ENCODE peak calls at places on chromosomes 5 and 9, in eight cellular contexts. M, E, T, W, O, V, J and F are unnamed samples.

GRCh38 chr9:1018121-1018520 is 32.0 kb upstream of the DMRT2 start:
- DNase-seq in O (peak; percentile 63), W (peak; percentile 65), E (no peak), M (no peak), T (no peak), J (no peak), V (no peak), F (no peak)

GRCh38 chr5:156678484-156678883 is 171.6 kb upstream of the PPP1R2B start:
- DNase-seq in O (peak; percentile 52), E (no peak), M (no peak), W (no peak), T (no peak), V (no peak), J (peak; percentile 25), F (no peak)

GRCh38 chr5:175795959-175796358 is 75.4 kb upstream of the CPLX2 start:
- DNase-seq in T (no peak), V (no peak), M (no peak), E (no peak), J (no peak), W (no peak), O (no peak), F (no peak)

GRCh38 chr5:97071101-97071500 is 71.3 kb downstream of the LIX1 start:
- DNase-seq in E (peak; percentile 29), M (no peak), O (peak; percentile 70), T (peak; percentile 42), V (peak; percentile 98), W (no peak), J (no peak), F (no peak)

GRCh38 chr9:130921483-130921806 is 17.6 kb downstream of the FIBCD1 start:
- DNase-seq in W (no peak), V (no peak), T (no peak), M (no peak), O (no peak), E (no peak), J (no peak), F (no peak)

GRCh38 chr9:33130501-33130900 is 36.6 kb downstream of the B4GALT1 start:
- DNase-seq in M (no peak), J (no peak), T (no peak), W (no peak), O (peak; percentile 38), E (no peak), V (peak; percentile 62), F (no peak)

GRCh38 chr5:146426853-146427618 is 20.1 kb upstream of the TCERG1 start:
- DNase-seq in W (peak; percentile 60), M (no peak), E (no peak), J (no peak), T (no peak), O (peak; percentile 79), V (peak; percentile 61), F (no peak)

GRCh38 chr9:78860806-78861475 is 564.0 kb downstream of the PSAT1 start:
- DNase-seq in O (peak; percentile 71), W (no peak), M (no peak), T (peak; percentile 90), J (no peak), V (peak; percentile 67), E (no peak), F (no peak)

GRCh38 chr9:81410201-81410600 is 279.1 kb downstream of the TLE1 start:
- DNase-seq in M (no peak), J (no peak), E (no peak), T (peak; percentile 27), V (peak; percentile 67), W (no peak), O (peak; percentile 90), F (no peak)

DNA sequence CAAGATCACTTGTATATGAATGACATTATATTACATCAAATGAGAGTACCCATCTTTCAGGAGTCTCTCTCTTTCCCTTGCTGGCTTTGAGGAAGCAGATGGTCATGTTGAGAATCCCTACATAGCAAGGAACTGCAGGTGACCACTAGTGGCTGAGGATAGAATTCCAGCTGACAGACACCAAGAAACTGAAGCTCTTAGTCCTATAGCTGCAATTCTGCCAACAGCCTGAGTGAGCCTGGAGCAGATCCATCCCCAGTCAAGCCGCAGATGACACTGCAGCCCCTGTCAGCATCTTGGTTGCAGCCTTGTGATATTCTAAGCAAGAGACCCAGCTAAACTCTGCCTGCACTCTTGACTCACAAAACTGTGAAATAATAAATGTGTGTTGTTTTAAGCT is 531.5 kb downstream of the CSNK1G3 start:
- DNase-seq in E (no peak), W (no peak), T (no peak), M (no peak), J (no peak), V (no peak), O (peak; percentile 37), F (no peak)
- TF ChIP-seq CTCF in E (no peak), W (no peak), T (no peak), M (peak; percentile 33), J (no peak), V (no peak), O (peak; percentile 43), F (peak; percentile 22)

DNA sequence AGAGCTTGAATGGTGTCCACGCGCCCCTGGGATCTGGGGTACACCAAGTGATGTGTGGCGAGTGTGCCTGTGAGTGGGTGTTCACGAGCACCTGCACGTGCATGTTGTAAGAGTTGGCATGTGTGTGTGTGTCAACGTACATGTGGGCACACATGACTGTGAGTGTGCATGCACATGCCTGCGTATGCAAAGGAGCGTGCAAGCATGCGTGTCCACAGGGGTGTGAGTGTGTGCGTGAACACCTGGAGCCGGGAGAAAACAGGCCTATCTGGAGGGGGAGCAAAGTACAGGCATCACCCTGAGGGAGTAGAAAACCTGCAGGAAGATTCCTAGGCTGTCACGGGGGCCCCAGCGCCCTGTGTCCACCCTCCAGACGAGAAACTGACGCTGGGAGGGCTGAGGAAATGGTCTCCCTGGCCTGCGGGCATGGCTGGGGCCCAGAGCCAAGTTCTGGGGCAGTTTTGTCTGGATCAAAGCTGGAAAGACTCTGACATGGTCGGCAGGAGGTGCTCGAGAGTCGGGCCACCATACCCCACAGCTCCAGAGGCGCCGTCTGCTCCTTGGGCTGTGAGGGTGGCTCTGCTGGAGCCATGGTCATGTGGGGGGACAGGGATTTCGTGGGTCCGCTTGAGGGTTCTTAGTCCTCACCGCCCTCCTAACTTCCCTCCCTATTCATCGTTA is 31.8 kb downstream of the PTGES start:
- DNase-seq in E (no peak), J (no peak), M (no peak), T (no peak), V (no peak), O (peak; percentile 29), W (no peak), F (no peak)
- TF ChIP-seq CTCF in E (no peak), J (no peak), M (peak; percentile 6), T (no peak), V (no peak), O (peak; percentile 38), W (peak; percentile 23), F (no peak)

GRCh38 chr5:132898094-132898493 is 24.6 kb downstream of the LEAP2 start:
- DNase-seq in T (no peak), V (no peak), M (no peak), W (no peak), J (no peak), O (no peak), E (no peak), F (no peak)

GRCh38 chr5:132896685-132897084 is 23.2 kb downstream of the LEAP2 start:
- DNase-seq in W (peak; percentile 87), O (no peak), E (no peak), J (no peak), T (no peak), V (no peak), M (no peak), F (no peak)

GRCh38 chr5:132905938-132906337 is 32.5 kb downstream of the LEAP2 start:
- DNase-seq in T (no peak), M (no peak), O (no peak), W (no peak), V (peak; percentile 77), E (no peak), J (no peak), F (no peak)

GRCh38 chr5:132901036-132901435 is 27.6 kb downstream of the LEAP2 start:
- DNase-seq in J (no peak), V (no peak), O (no peak), T (no peak), E (no peak), M (no peak), W (no peak), F (no peak)

DNA sequence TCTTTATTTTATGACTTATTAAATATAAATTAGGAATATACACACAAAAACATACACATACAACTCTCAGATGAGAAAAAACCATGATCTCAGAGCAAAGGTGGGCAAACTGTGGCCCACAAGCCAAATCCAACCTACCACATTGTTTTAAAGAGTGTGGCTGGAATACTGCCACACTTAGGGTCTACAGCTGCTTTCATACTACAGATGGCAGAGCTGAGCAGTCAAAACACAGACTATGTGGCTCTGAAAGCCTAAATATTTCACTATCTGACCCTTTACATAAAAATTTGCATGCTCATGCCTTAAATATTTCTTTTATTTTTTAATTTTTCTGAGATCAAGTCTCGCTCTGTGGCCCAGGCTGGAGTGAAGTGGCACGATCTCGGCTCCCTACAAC is 28.3 kb downstream of the LEAP2 start:
- DNase-seq in O (no peak), J (no peak), W (no peak), T (no peak), E (no peak), V (no peak), M (no peak), F (no peak)
- TF ChIP-seq CTCF in O (no peak), J (no peak), W (no peak), T (no peak), E (no peak), V (no peak), M (no peak), F (peak; percentile 18)

GRCh38 chr9:124122813-124123462 is 111.4 kb downstream of the LHX2 start:
- DNase-seq in T (peak; percentile 51), M (no peak), E (no peak), W (no peak), O (peak; percentile 43), V (peak; percentile 47), J (no peak), F (no peak)
- TF ChIP-seq CTCF in T (peak; percentile 73), M (peak; percentile 26), E (no peak), W (peak; percentile 31), O (peak; percentile 67), V (peak; percentile 50), J (no peak), F (peak; percentile 36)